ENCODE peak calls at places on chromosomes 6 and 20, in four cellular contexts. One of them, this sample, is unnamed.

GRCh38 chr6:142945446-142946180 is 637 bp upstream of the HIVEP2 start:
- DNase-seq in suprapubic skin: peak
- DNase-seq in K562: peak
- DNase-seq in upper lobe of left lung: no peak
- DNase-seq in this sample: peak

GRCh38 chr6:169490830-169491229 is 211.0 kb downstream of the WDR27 start:
- DNase-seq in suprapubic skin: no peak
- DNase-seq in upper lobe of left lung: no peak
- DNase-seq in K562: no peak
- DNase-seq in this sample: no peak

GRCh38 chr6:6884193-6884627 is 223.6 kb upstream of the RREB1 start:
- DNase-seq in upper lobe of left lung: peak
- DNase-seq in K562: no peak
- DNase-seq in suprapubic skin: no peak
- DNase-seq in this sample: no peak

GRCh38 chr20:56504373-56505005 is 20.1 kb upstream of the FAM209A start:
- DNase-seq in upper lobe of left lung: no peak
- DNase-seq in K562: peak
- DNase-seq in suprapubic skin: no peak
- DNase-seq in this sample: no peak

GRCh38 chr6:159716247-159717086 is 10.8 kb upstream of the WTAP start:
- DNase-seq in upper lobe of left lung: peak
- DNase-seq in K562: no peak
- DNase-seq in suprapubic skin: peak
- DNase-seq in this sample: no peak

GRCh38 chr20:2446845-2447244 is 23.7 kb downstream of the SNRPB start:
- DNase-seq in K562: no peak
- DNase-seq in upper lobe of left lung: no peak
- DNase-seq in suprapubic skin: no peak
- DNase-seq in this sample: no peak

GRCh38 chr20:62675156-62675871 is 33.0 kb downstream of the SLCO4A1 start:
- DNase-seq in upper lobe of left lung: peak
- DNase-seq in suprapubic skin: no peak
- DNase-seq in K562: no peak
- DNase-seq in this sample: no peak

GRCh38 chr6:44022296-44022661 is 105.0 kb downstream of the MRPL14 start:
- DNase-seq in suprapubic skin: peak
- DNase-seq in upper lobe of left lung: no peak
- DNase-seq in K562: no peak
- DNase-seq in this sample: no peak

GRCh38 chr20:23629542-23630391 is 8.0 kb downstream of the CST3 start:
- DNase-seq in upper lobe of left lung: no peak
- DNase-seq in suprapubic skin: no peak
- DNase-seq in K562: no peak
- DNase-seq in this sample: no peak

GRCh38 chr6:148530976-148531375 is 188.3 kb downstream of the SASH1 start:
- DNase-seq in K562: no peak
- DNase-seq in upper lobe of left lung: no peak
- DNase-seq in suprapubic skin: no peak
- DNase-seq in this sample: no peak

GRCh38 chr20:20736303-20736702 is 23.9 kb upstream of the RALGAPA2 start:
- DNase-seq in K562: no peak
- DNase-seq in suprapubic skin: no peak
- DNase-seq in upper lobe of left lung: no peak
- DNase-seq in this sample: no peak

GRCh38 chr6:156390621-156391378 is 386.4 kb upstream of the ARID1B start:
- DNase-seq in upper lobe of left lung: no peak
- DNase-seq in K562: no peak
- DNase-seq in suprapubic skin: no peak
- DNase-seq in this sample: no peak

DNA sequence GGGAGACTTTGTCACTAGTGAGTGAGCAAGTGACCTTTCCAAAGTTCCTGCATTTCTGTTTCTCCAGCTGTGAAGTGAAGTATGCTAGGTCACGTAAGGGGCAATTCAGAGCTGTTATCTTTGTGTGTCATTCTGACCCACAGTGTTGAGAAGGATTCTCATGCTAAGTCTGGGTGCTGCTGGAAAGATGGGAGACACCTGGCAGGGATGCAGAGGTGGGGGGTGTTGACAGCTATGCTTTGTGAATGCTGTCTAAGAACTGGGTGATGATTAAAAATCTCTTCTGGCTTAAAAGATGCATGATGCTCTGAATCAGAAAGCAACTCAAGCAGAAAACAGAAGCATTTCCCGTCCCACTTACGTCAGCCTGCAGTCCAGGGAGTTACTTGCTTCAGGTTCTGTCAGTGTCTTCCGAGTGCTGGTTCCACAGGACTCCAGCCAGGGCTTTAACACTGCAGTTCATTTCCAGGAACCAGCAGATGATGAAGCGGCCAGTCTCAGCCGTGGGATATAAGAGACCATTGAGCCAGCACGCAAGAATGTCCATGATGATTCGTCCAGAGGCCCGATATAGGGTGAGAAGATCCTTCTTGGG is 30.9 kb upstream of the ASXL1 start:
- DNase-seq in suprapubic skin: no peak
- DNase-seq in upper lobe of left lung: no peak
- DNase-seq in K562: peak
- DNase-seq in this sample: no peak
- TF ChIP-seq POLR2AphosphoS5 in suprapubic skin: no peak
- TF ChIP-seq POLR2AphosphoS5 in upper lobe of left lung: no peak
- TF ChIP-seq POLR2AphosphoS5 in K562: no peak
- TF ChIP-seq POLR2AphosphoS5 in this sample: no peak

GRCh38 chr6:136625293-136625692 is 75.1 kb upstream of the MAP7 start:
- DNase-seq in suprapubic skin: no peak
- DNase-seq in K562: no peak
- DNase-seq in upper lobe of left lung: no peak
- DNase-seq in this sample: no peak
- TF ChIP-seq POLR2A in suprapubic skin: no peak
- TF ChIP-seq POLR2A in K562: no peak
- TF ChIP-seq POLR2A in upper lobe of left lung: no peak
- TF ChIP-seq POLR2A in this sample: no peak

GRCh38 chr6:165662041-165662491 is 975 bp downstream of the PDE10A start:
- DNase-seq in upper lobe of left lung: no peak
- DNase-seq in suprapubic skin: no peak
- DNase-seq in K562: no peak
- DNase-seq in this sample: no peak
- TF ChIP-seq POLR2AphosphoS5 in upper lobe of left lung: no peak
- TF ChIP-seq POLR2AphosphoS5 in suprapubic skin: no peak
- TF ChIP-seq POLR2AphosphoS5 in K562: no peak
- TF ChIP-seq POLR2AphosphoS5 in this sample: no peak

GRCh38 chr20:34710861-34711574 is 6.9 kb downstream of the TP53INP2 start:
- DNase-seq in upper lobe of left lung: no peak
- DNase-seq in suprapubic skin: no peak
- DNase-seq in K562: no peak
- DNase-seq in this sample: no peak

GRCh38 chr20:34708621-34709043 is 4.5 kb downstream of the TP53INP2 start:
- DNase-seq in suprapubic skin: no peak
- DNase-seq in upper lobe of left lung: peak
- DNase-seq in K562: peak
- DNase-seq in this sample: peak

GRCh38 chr20:34709836-34710567 is 5.9 kb downstream of the TP53INP2 start:
- DNase-seq in suprapubic skin: no peak
- DNase-seq in upper lobe of left lung: peak
- DNase-seq in K562: peak
- DNase-seq in this sample: peak

GRCh38 chr20:34710568-34710839 is 6.4 kb downstream of the TP53INP2 start:
- DNase-seq in upper lobe of left lung: no peak
- DNase-seq in K562: no peak
- DNase-seq in suprapubic skin: no peak
- DNase-seq in this sample: no peak

DNA sequence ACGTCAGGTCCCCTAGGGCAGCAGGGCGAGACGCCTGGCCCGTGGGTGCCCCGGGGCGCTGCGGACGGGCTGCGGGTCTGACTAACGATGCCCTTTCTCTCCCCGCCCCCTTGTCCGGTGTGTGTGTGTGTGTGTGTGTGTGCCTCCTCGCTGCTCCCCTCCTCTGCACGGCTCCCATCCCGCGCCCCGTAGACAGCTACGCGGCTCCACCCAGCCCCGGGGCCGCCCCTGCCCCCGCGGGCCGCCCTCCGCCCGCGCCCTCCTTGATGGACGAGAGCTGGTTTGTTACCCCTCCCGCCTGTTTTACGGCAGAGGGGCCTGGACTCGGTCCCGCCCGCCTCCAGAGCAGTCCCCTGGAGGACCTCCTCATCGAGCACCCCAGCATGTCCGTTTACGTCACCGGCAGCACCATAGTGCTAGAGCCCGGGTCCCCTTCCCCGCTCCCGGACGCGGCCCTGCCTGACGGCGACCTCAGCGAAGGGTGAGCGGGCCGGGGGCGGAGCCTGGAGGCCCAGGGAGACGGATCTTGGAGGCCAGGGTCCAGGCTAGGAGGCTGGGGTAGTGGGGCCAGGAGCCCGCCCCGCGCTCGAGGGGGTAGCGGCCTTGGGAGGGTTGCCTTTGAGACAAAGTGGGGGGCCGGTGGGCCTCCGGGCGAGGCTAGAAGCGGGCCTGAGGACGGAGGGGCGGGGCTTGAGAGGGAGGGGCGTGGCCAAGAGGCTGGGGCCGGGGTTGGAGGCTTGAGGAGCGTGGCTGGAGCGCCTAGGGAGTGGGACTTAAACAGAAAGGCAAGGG is 5.1 kb downstream of the TP53INP2 start:
- DNase-seq in K562: peak
- DNase-seq in upper lobe of left lung: peak
- DNase-seq in suprapubic skin: peak
- DNase-seq in this sample: peak
- TF ChIP-seq POLR2A in K562: peak
- TF ChIP-seq POLR2A in upper lobe of left lung: no peak
- TF ChIP-seq POLR2A in suprapubic skin: no peak
- TF ChIP-seq POLR2A in this sample: no peak

DNA sequence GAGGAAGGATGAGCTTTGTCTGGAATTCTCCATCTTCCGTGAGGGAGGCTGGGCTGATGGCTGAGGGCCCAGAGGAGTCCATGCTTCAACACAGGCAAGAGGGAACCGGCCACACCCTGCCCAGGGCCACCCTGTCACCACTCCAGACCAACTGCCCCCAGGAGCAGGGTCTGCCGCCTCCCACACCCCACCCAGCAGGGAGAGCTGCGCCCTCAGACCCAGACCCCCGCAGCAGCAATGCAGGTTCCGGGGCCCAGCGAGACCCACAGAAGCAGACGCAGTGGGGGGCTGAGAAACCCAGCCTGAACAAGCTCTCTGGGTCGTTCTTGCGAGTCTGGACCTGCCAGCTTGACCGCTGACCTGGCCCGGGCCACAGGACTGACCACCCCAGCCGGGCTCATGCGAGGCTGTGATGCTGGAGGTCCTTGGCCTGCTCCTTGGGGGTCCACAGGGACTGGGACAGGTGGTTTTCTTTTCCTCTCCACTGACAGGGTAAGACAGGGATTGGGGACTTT is 25.0 kb downstream of the FRMD1 start:
- DNase-seq in suprapubic skin: no peak
- DNase-seq in K562: no peak
- DNase-seq in upper lobe of left lung: no peak
- DNase-seq in this sample: no peak
- TF ChIP-seq POLR2AphosphoS5 in suprapubic skin: no peak
- TF ChIP-seq POLR2AphosphoS5 in K562: no peak
- TF ChIP-seq POLR2AphosphoS5 in upper lobe of left lung: no peak
- TF ChIP-seq POLR2AphosphoS5 in this sample: no peak

DNA sequence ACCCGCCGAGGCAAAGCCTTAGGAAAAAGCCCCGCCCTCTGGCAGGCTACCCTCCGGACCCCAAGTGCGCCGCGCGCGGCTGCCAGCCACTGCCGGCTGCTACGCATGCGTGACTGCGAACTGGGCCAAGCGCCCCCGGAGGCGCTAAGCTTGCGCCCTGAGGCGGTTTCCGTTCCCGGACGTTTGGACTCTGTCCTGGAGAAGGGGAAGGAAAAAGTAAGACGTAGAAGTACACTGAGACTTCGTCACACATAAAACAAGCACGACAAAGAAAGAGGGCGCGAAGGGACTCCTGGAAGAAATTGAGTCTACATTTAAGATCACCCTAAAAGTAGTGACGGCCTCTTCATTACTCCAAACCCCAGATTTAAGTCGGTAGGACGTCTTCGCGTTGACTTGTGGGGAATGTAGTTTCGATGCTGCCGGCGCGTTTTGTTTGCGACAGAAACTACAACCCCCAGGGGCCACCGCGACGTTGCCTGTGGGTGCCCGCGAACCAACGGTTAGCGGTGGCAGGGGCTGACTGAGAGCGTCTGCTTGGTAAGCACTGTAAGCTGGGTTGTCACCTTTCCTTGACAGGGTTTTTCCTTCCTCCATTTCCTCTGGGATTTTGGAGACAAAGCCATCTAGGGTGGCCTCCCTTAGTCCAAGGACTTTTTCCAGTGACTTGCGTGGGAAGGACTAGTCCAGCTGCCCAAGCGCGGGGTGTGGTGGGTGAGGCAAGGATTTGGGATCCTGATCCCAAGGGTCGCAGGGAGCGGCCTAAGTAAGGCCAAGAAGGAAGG is at the start of gene CEP57L1:
- DNase-seq in suprapubic skin: peak
- DNase-seq in K562: peak
- DNase-seq in upper lobe of left lung: peak
- DNase-seq in this sample: peak
- TF ChIP-seq POLR2A in suprapubic skin: no peak
- TF ChIP-seq POLR2A in K562: peak
- TF ChIP-seq POLR2A in upper lobe of left lung: peak
- TF ChIP-seq POLR2A in this sample: no peak

DNA sequence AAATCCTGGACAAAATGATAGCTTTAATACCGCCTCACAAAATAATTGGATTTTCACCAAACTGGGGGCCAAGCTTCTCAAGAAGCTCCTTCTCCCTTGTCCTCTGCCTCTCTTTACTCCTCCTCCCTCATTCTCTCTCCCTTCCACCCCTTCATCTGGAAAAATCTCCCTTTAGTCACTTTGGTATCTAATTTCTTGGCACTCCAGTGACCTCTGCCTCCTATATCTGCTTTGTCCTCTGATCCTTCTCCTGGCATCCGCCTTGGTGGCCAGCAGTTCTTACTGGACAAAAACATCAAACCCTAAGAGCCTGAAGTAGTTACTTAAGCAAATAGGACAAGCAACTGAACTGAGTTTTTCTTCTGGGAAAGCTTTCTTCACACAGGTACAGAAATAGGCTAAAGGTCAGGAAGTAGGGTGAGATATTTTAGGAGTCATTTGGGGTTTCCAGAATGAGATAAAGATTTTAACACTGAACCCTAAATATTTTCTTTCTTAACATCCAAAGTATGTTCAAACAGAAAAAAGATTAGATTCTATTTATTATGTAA is 220.7 kb downstream of the ARHGAP18 start:
- DNase-seq in suprapubic skin: no peak
- DNase-seq in upper lobe of left lung: peak
- DNase-seq in K562: no peak
- DNase-seq in this sample: no peak
- TF ChIP-seq POLR2AphosphoS5 in suprapubic skin: no peak
- TF ChIP-seq POLR2AphosphoS5 in upper lobe of left lung: no peak
- TF ChIP-seq POLR2AphosphoS5 in K562: no peak
- TF ChIP-seq POLR2AphosphoS5 in this sample: no peak